ENCODE peak calls at places on chromosome 15, in six cellular contexts. I is activated T-cell treated with anti-CD3 and anti-CD28 coated beads for 48 hours, K is hippocampal formation, Z is KBM-7, X is bronchial epithelial cell, F is ecto neural progenitor cell. H is an unnamed sample.

GRCh38 chr15:49530106-49530505 is 90.5 kb downstream of the FAM227B start:
- DNase-seq in I (no peak), K (no peak), Z (no peak), X (peak), F (no peak), H (no peak)

GRCh38 chr15:48646364-48646763 is 855 bp upstream of the FBN1 start:
- DNase-seq in I (no peak), K (no peak), Z (no peak), X (no peak), F (no peak), H (no peak)

GRCh38 chr15:80379671-80380070 is 24.5 kb upstream of the ARNT2 start:
- DNase-seq in I (no peak), K (peak), Z (no peak), X (no peak), F (no peak), H (no peak)

GRCh38 chr15:57563416-57563815 is 28.3 kb upstream of the MYZAP start:
- DNase-seq in I (no peak), K (no peak), Z (peak), X (no peak), F (no peak), H (no peak)

GRCh38 chr15:92418864-92419263 is 25.2 kb downstream of the ST8SIA2 start:
- DNase-seq in I (no peak), K (no peak), Z (no peak), X (no peak), F (no peak), H (no peak)

GRCh38 chr15:68029959-68030358 is 24.2 kb upstream of the PIAS1 start:
- DNase-seq in I (no peak), K (no peak), Z (no peak), X (no peak), F (no peak), H (no peak)

GRCh38 chr15:52439470-52439869 is 89.2 kb downstream of the MYO5A start:
- DNase-seq in I (no peak), K (no peak), Z (no peak), X (peak), F (no peak), H (no peak)

GRCh38 chr15:79439236-79439635 is 7.1 kb downstream of the MINAR1 start:
- DNase-seq in I (no peak), K (no peak), Z (no peak), X (no peak), F (no peak), H (no peak)

GRCh38 chr15:80840173-80841130 is 61.3 kb downstream of the CEMIP start:
- DNase-seq in I (no peak), K (no peak), Z (no peak), X (no peak), F (no peak), H (no peak)

GRCh38 chr15:72229076-72229946 is 1.7 kb downstream of the PKM start:
- DNase-seq in I (peak), K (no peak), Z (peak), X (peak), F (peak), H (no peak)

GRCh38 chr15:41796457-41796856 is 22.2 kb downstream of the MAPKBP1 start:
- DNase-seq in I (no peak), K (no peak), Z (no peak), X (peak), F (no peak), H (no peak)

GRCh38 chr15:80503319-80503952 is 99.3 kb downstream of the ARNT2 start:
- DNase-seq in I (no peak), K (no peak), Z (no peak), X (no peak), F (peak), H (peak)

GRCh38 chr15:61857169-61857829 is 202.9 kb downstream of the VPS13C start:
- DNase-seq in I (no peak), K (no peak), Z (no peak), X (no peak), F (no peak), H (no peak)

GRCh38 chr15:95902606-95903005 is 427.9 kb upstream of the NR2F2 start:
- DNase-seq in I (no peak), K (no peak), Z (no peak), X (no peak), F (no peak), H (no peak)

GRCh38 chr15:57395292-57395691 is 19.0 kb downstream of the CGNL1 start:
- DNase-seq in I (no peak), K (peak), Z (no peak), X (peak), F (no peak), H (no peak)

GRCh38 chr15:66657062-66658020 is 44.7 kb upstream of the SMAD6 start:
- DNase-seq in I (no peak), K (no peak), Z (no peak), X (no peak), F (no peak), H (no peak)

GRCh38 chr15:32952901-32953889 is 235.4 kb downstream of the GREM1 start:
- DNase-seq in I (no peak), K (no peak), Z (no peak), X (no peak), F (no peak), H (no peak)

GRCh38 chr15:95988574-95988887 is 342.0 kb upstream of the NR2F2 start:
- DNase-seq in I (no peak), K (no peak), Z (peak), X (no peak), F (no peak), H (no peak)

GRCh38 chr15:62779041-62779810 is 263.3 kb upstream of the TPM1 start:
- DNase-seq in I (no peak), K (no peak), Z (no peak), X (no peak), F (no peak), H (no peak)

GRCh38 chr15:38254065-38254883 is 1.6 kb downstream of the SPRED1 start:
- DNase-seq in I (peak), K (peak), Z (peak), X (peak), F (no peak), H (no peak)

GRCh38 chr15:80275946-80276345 is 23.9 kb upstream of the CTXND1 start:
- DNase-seq in I (no peak), K (no peak), Z (no peak), X (peak), F (no peak), H (no peak)

GRCh38 chr15:69167218-69167842 is 6.9 kb downstream of the GLCE start:
- DNase-seq in I (no peak), K (no peak), Z (peak), X (no peak), F (no peak), H (no peak)

GRCh38 chr15:90449206-90449735 is 61.2 kb downstream of the IQGAP1 start:
- DNase-seq in I (no peak), K (no peak), Z (no peak), X (no peak), F (no peak), H (no peak)

GRCh38 chr15:67170143-67170885 is 84.1 kb downstream of the AAGAB start:
- DNase-seq in I (no peak), K (no peak), Z (no peak), X (no peak), F (no peak), H (no peak)

GRCh38 chr15:76625267-76625666 is 279.9 kb downstream of the SCAPER start:
- DNase-seq in I (no peak), K (no peak), Z (no peak), X (no peak), F (no peak), H (no peak)

GRCh38 chr15:43469867-43470266 is 23.1 kb downstream of the TP53BP1 start:
- DNase-seq in I (no peak), K (no peak), Z (no peak), X (peak), F (no peak), H (no peak)

GRCh38 chr15:30885814-30886213 is 17.9 kb upstream of the FAN1 start:
- DNase-seq in I (no peak), K (no peak), Z (no peak), X (no peak), F (peak), H (no peak)

GRCh38 chr15:85482896-85483295 is 102.5 kb downstream of the AKAP13 start:
- DNase-seq in I (no peak), K (no peak), Z (peak), X (peak), F (no peak), H (no peak)

GRCh38 chr15:39922450-39923092 is 2.5 kb upstream of the GPR176 start:
- DNase-seq in I (no peak), K (no peak), Z (no peak), X (no peak), F (no peak), H (no peak)

GRCh38 chr15:94777037-94777436 is 545.7 kb downstream of the MCTP2 start:
- DNase-seq in I (no peak), K (no peak), Z (no peak), X (no peak), F (no peak), H (no peak)

GRCh38 chr15:98834976-98835375 is 172.6 kb downstream of the PGPEP1L start:
- DNase-seq in I (no peak), K (no peak), Z (no peak), X (no peak), F (no peak), H (no peak)

GRCh38 chr15:84023636-84024035 is 211.9 kb upstream of the GOLGA6L4 start:
- DNase-seq in I (peak), K (no peak), Z (peak), X (peak), F (no peak), H (no peak)

GRCh38 chr15:75134748-75135147 is 66.9 kb upstream of the C15orf39 start:
- DNase-seq in I (no peak), K (no peak), Z (no peak), X (no peak), F (no peak), H (no peak)

H was measured in vagina.